ENCODE peak calls at places on chromosomes 4 and X, in nine cellular contexts. One of them, this sample, is unnamed.

GRCh38 chr4:16764622-16765021 is 133.8 kb downstream of the LDB2 start:
- DNase-seq in bronchial epithelial cell: no peak
- DNase-seq in fibroblast of pulmonary artery: peak; percentile 33
- DNase-seq in activated B cell treated with CpG ODN at 0.5 μM for 24 hours: no peak
- DNase-seq in IMR-90: peak; percentile 29
- DNase-seq in esophagus squamous epithelium: no peak
- DNase-seq in BE2C: peak; percentile 32
- DNase-seq in choroid plexus epithelial cell: peak; percentile 66
- DNase-seq in mesothelial cell of epicardium: no peak
- DNase-seq in this sample: no peak

GRCh38 chr4:83212041-83212851 is 72.4 kb downstream of the COQ2 start:
- DNase-seq in IMR-90: no peak
- DNase-seq in BE2C: no peak
- DNase-seq in fibroblast of pulmonary artery: no peak
- DNase-seq in choroid plexus epithelial cell: no peak
- DNase-seq in esophagus squamous epithelium: no peak
- DNase-seq in bronchial epithelial cell: peak; percentile 86
- DNase-seq in activated B cell treated with CpG ODN at 0.5 μM for 24 hours: no peak
- DNase-seq in mesothelial cell of epicardium: no peak
- DNase-seq in this sample: no peak

GRCh38 chrX:103629295-103630170 is 758 bp downstream of the TCEAL1 start:
- DNase-seq in bronchial epithelial cell: peak; percentile 46
- DNase-seq in BE2C: peak; percentile 73
- DNase-seq in fibroblast of pulmonary artery: peak; percentile 64
- DNase-seq in esophagus squamous epithelium: no peak
- DNase-seq in IMR-90: peak; percentile 67
- DNase-seq in activated B cell treated with CpG ODN at 0.5 μM for 24 hours: peak; percentile 16
- DNase-seq in mesothelial cell of epicardium: no peak
- DNase-seq in choroid plexus epithelial cell: peak; percentile 73
- DNase-seq in this sample: no peak

GRCh38 chr4:89889289-89889688 is 5.4 kb upstream of the MMRN1 start:
- DNase-seq in choroid plexus epithelial cell: no peak
- DNase-seq in esophagus squamous epithelium: no peak
- DNase-seq in IMR-90: no peak
- DNase-seq in activated B cell treated with CpG ODN at 0.5 μM for 24 hours: no peak
- DNase-seq in BE2C: no peak
- DNase-seq in mesothelial cell of epicardium: no peak
- DNase-seq in fibroblast of pulmonary artery: peak; percentile 1
- DNase-seq in bronchial epithelial cell: no peak
- DNase-seq in this sample: no peak

GRCh38 chrX:36961590-36961989 is 46.6 kb upstream of the FAM47C start:
- DNase-seq in bronchial epithelial cell: peak; percentile 3
- DNase-seq in IMR-90: no peak
- DNase-seq in BE2C: no peak
- DNase-seq in esophagus squamous epithelium: no peak
- DNase-seq in fibroblast of pulmonary artery: no peak
- DNase-seq in activated B cell treated with CpG ODN at 0.5 μM for 24 hours: no peak
- DNase-seq in choroid plexus epithelial cell: no peak
- DNase-seq in mesothelial cell of epicardium: no peak
- DNase-seq in this sample: no peak

GRCh38 chrX:154002215-154002719 is 17.4 kb downstream of the IRAK1 start:
- DNase-seq in mesothelial cell of epicardium: no peak
- DNase-seq in bronchial epithelial cell: peak; percentile 48
- DNase-seq in fibroblast of pulmonary artery: peak; percentile 33
- DNase-seq in BE2C: peak; percentile 48
- DNase-seq in IMR-90: peak; percentile 61
- DNase-seq in esophagus squamous epithelium: no peak
- DNase-seq in activated B cell treated with CpG ODN at 0.5 μM for 24 hours: peak; percentile 27
- DNase-seq in choroid plexus epithelial cell: no peak
- DNase-seq in this sample: no peak

GRCh38 chr4:170272959-170273358 is 183.2 kb upstream of the AADAT start:
- DNase-seq in activated B cell treated with CpG ODN at 0.5 μM for 24 hours: no peak
- DNase-seq in BE2C: no peak
- DNase-seq in mesothelial cell of epicardium: no peak
- DNase-seq in IMR-90: no peak
- DNase-seq in esophagus squamous epithelium: no peak
- DNase-seq in fibroblast of pulmonary artery: no peak
- DNase-seq in bronchial epithelial cell: no peak
- DNase-seq in choroid plexus epithelial cell: no peak
- DNase-seq in this sample: no peak

GRCh38 chr4:92864176-92864575 is 560.4 kb downstream of the GRID2 start:
- DNase-seq in esophagus squamous epithelium: no peak
- DNase-seq in BE2C: no peak
- DNase-seq in mesothelial cell of epicardium: no peak
- DNase-seq in activated B cell treated with CpG ODN at 0.5 μM for 24 hours: no peak
- DNase-seq in IMR-90: no peak
- DNase-seq in bronchial epithelial cell: no peak
- DNase-seq in fibroblast of pulmonary artery: no peak
- DNase-seq in choroid plexus epithelial cell: no peak
- DNase-seq in this sample: no peak

GRCh38 chr4:87038837-87039715 is 104.3 kb downstream of the AFF1 start:
- DNase-seq in choroid plexus epithelial cell: peak; percentile 82
- DNase-seq in mesothelial cell of epicardium: no peak
- DNase-seq in fibroblast of pulmonary artery: peak; percentile 81
- DNase-seq in IMR-90: peak; percentile 91
- DNase-seq in bronchial epithelial cell: peak; percentile 93
- DNase-seq in BE2C: peak; percentile 78
- DNase-seq in activated B cell treated with CpG ODN at 0.5 μM for 24 hours: no peak
- DNase-seq in esophagus squamous epithelium: no peak
- DNase-seq in this sample: no peak

GRCh38 chr4:158176108-158176507 is 3.3 kb upstream of the GASK1B start:
- DNase-seq in choroid plexus epithelial cell: no peak
- DNase-seq in fibroblast of pulmonary artery: no peak
- DNase-seq in esophagus squamous epithelium: no peak
- DNase-seq in BE2C: no peak
- DNase-seq in IMR-90: peak; percentile 57
- DNase-seq in bronchial epithelial cell: peak; percentile 72
- DNase-seq in mesothelial cell of epicardium: no peak
- DNase-seq in activated B cell treated with CpG ODN at 0.5 μM for 24 hours: no peak
- DNase-seq in this sample: no peak

GRCh38 chr4:77072195-77072753 is 3.5 kb downstream of the CCNI start:
- DNase-seq in BE2C: no peak
- DNase-seq in bronchial epithelial cell: peak; percentile 94
- DNase-seq in fibroblast of pulmonary artery: no peak
- DNase-seq in IMR-90: no peak
- DNase-seq in activated B cell treated with CpG ODN at 0.5 μM for 24 hours: no peak
- DNase-seq in esophagus squamous epithelium: no peak
- DNase-seq in choroid plexus epithelial cell: no peak
- DNase-seq in mesothelial cell of epicardium: no peak
- DNase-seq in this sample: no peak

GRCh38 chr4:143337600-143338287 is 1.1 kb downstream of the GAB1 start:
- DNase-seq in esophagus squamous epithelium: no peak
- DNase-seq in activated B cell treated with CpG ODN at 0.5 μM for 24 hours: no peak
- DNase-seq in mesothelial cell of epicardium: no peak
- DNase-seq in BE2C: peak; percentile 21
- DNase-seq in bronchial epithelial cell: no peak
- DNase-seq in choroid plexus epithelial cell: peak; percentile 73
- DNase-seq in IMR-90: peak; percentile 58
- DNase-seq in fibroblast of pulmonary artery: peak; percentile 50
- DNase-seq in this sample: no peak

GRCh38 chr4:112956458-112956857 is 93.0 kb upstream of the ANK2 start:
- DNase-seq in activated B cell treated with CpG ODN at 0.5 μM for 24 hours: no peak
- DNase-seq in IMR-90: no peak
- DNase-seq in bronchial epithelial cell: no peak
- DNase-seq in choroid plexus epithelial cell: no peak
- DNase-seq in fibroblast of pulmonary artery: no peak
- DNase-seq in BE2C: peak; percentile 53
- DNase-seq in mesothelial cell of epicardium: no peak
- DNase-seq in esophagus squamous epithelium: no peak
- DNase-seq in this sample: no peak

GRCh38 chr4:121070696-121071639 is 1.4 kb downstream of the NDNF start:
- DNase-seq in activated B cell treated with CpG ODN at 0.5 μM for 24 hours: no peak
- DNase-seq in bronchial epithelial cell: no peak
- DNase-seq in BE2C: peak; percentile 63
- DNase-seq in mesothelial cell of epicardium: no peak
- DNase-seq in choroid plexus epithelial cell: peak; percentile 15
- DNase-seq in fibroblast of pulmonary artery: peak; percentile 62
- DNase-seq in esophagus squamous epithelium: no peak
- DNase-seq in IMR-90: no peak
- DNase-seq in this sample: peak; percentile 79

GRCh38 chr4:113979157-113979972 is at the start of gene ARSJ:
- DNase-seq in IMR-90: peak; percentile 88
- DNase-seq in BE2C: peak; percentile 58
- DNase-seq in choroid plexus epithelial cell: peak; percentile 79
- DNase-seq in activated B cell treated with CpG ODN at 0.5 μM for 24 hours: no peak
- DNase-seq in esophagus squamous epithelium: no peak
- DNase-seq in mesothelial cell of epicardium: peak; percentile 36
- DNase-seq in bronchial epithelial cell: peak; percentile 59
- DNase-seq in fibroblast of pulmonary artery: peak; percentile 89
- DNase-seq in this sample: peak; percentile 74

GRCh38 chr4:173990126-173990878 is 293.2 kb downstream of the FBXO8 start:
- DNase-seq in IMR-90: peak; percentile 46
- DNase-seq in bronchial epithelial cell: peak; percentile 25
- DNase-seq in esophagus squamous epithelium: no peak
- DNase-seq in mesothelial cell of epicardium: no peak
- DNase-seq in choroid plexus epithelial cell: peak; percentile 69
- DNase-seq in BE2C: peak; percentile 58
- DNase-seq in activated B cell treated with CpG ODN at 0.5 μM for 24 hours: no peak
- DNase-seq in fibroblast of pulmonary artery: peak; percentile 79
- DNase-seq in this sample: no peak

GRCh38 chr4:39341075-39341725 is 25.0 kb downstream of the RFC1 start:
- DNase-seq in BE2C: no peak
- DNase-seq in IMR-90: no peak
- DNase-seq in activated B cell treated with CpG ODN at 0.5 μM for 24 hours: no peak
- DNase-seq in bronchial epithelial cell: no peak
- DNase-seq in fibroblast of pulmonary artery: no peak
- DNase-seq in mesothelial cell of epicardium: no peak
- DNase-seq in choroid plexus epithelial cell: no peak
- DNase-seq in esophagus squamous epithelium: no peak
- DNase-seq in this sample: no peak

GRCh38 chr4:125169192-125169591 is 145.6 kb upstream of the FAT4 start:
- DNase-seq in bronchial epithelial cell: peak; percentile 65
- DNase-seq in BE2C: no peak
- DNase-seq in IMR-90: no peak
- DNase-seq in choroid plexus epithelial cell: no peak
- DNase-seq in fibroblast of pulmonary artery: no peak
- DNase-seq in mesothelial cell of epicardium: no peak
- DNase-seq in activated B cell treated with CpG ODN at 0.5 μM for 24 hours: no peak
- DNase-seq in esophagus squamous epithelium: no peak
- DNase-seq in this sample: no peak
- TF ChIP-seq CTCF in bronchial epithelial cell: no peak
- TF ChIP-seq CTCF in BE2C: no peak
- TF ChIP-seq CTCF in IMR-90: no peak
- TF ChIP-seq CTCF in choroid plexus epithelial cell: no peak
- TF ChIP-seq CTCF in fibroblast of pulmonary artery: no peak
- TF ChIP-seq CTCF in mesothelial cell of epicardium: no peak
- TF ChIP-seq CTCF in activated B cell treated with CpG ODN at 0.5 μM for 24 hours: no peak
- TF ChIP-seq CTCF in esophagus squamous epithelium: no peak
- TF ChIP-seq CTCF in this sample: no peak

DNA sequence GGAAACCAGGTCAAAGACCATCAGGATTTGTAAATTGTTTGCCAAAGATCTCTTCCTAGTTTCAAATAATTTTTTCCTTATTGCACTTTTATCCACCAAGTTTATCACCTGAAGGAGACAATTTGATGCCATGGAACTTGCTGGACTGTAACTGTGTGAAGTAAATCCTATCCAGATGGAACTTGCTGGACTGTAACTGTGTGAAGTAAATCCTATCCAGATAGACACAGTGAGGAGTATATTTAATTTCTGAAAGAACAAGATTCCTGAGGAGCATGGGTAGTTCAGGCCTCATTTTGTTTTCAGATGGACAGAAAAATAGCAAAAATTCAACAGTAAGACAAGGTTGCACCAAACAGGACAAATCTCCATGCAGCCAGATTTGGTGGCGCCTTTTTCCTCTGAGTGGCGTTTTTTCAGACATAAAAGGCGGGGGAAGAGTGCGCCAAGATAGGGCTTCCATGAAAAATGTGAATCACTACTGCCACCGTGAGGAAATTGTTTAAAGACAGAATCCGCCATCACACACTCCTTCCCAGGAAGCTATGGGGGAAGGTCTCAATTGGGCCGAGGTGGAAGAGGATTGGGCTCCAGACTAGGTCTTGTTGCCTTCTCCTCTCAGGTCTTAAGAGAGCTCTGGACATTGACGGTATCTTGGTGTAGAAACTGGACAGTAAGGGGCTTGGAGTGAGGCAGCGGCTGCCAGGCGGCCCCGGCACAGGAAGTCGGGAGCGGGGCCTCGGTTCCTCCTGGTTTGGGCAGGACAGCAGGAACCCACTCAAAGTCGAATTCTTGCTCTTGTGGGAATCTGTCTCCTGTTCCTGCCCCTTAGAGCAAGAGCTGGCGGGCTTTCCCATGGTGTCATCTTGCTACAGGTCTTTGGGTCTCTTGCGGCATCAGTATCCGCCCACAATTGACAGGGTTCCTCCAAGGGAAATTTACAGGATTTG is 234.7 kb downstream of the OR13H1 start:
- DNase-seq in esophagus squamous epithelium: peak; percentile 7
- DNase-seq in mesothelial cell of epicardium: no peak
- DNase-seq in activated B cell treated with CpG ODN at 0.5 μM for 24 hours: no peak
- DNase-seq in fibroblast of pulmonary artery: no peak
- DNase-seq in choroid plexus epithelial cell: no peak
- DNase-seq in BE2C: no peak
- DNase-seq in IMR-90: peak; percentile 76
- DNase-seq in bronchial epithelial cell: no peak
- DNase-seq in this sample: no peak
- TF ChIP-seq CTCF in esophagus squamous epithelium: peak; percentile 50
- TF ChIP-seq CTCF in mesothelial cell of epicardium: no peak
- TF ChIP-seq CTCF in activated B cell treated with CpG ODN at 0.5 μM for 24 hours: no peak
- TF ChIP-seq CTCF in fibroblast of pulmonary artery: no peak
- TF ChIP-seq CTCF in choroid plexus epithelial cell: no peak
- TF ChIP-seq CTCF in BE2C: no peak
- TF ChIP-seq CTCF in IMR-90: peak; percentile 62
- TF ChIP-seq CTCF in bronchial epithelial cell: no peak
- TF ChIP-seq CTCF in this sample: no peak

DNA sequence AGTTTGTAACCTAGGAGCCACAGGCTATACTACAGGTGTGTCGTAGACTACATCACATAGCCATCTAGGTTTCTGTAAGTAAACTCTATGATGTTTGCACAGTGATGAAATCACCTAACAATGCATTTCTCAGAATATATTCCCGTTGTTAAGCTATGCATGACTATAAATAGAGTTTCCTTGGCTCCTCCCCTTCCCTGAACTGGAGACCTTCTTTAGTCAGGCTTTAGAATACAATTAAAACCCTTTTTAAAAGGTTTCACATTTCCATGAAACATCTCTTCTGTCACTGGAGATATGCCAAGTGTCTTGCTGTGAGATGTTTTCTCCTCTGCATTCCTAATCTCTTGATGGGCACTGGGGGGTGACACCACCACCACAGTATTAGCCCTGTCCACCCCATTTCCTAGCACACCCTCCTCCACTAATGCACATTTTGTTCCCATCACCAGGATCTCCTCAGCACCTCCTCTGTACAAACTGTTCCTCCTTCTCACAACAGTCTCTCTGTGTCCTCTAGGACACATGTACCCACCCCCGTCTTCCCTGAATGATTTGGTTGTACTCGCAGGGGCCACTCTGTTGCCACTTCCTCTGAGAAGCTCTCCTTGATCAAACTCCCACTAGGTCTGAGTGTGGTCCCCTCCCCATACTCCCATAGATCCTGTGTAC is 334.5 kb upstream of the CPEB2 start:
- DNase-seq in IMR-90: no peak
- DNase-seq in choroid plexus epithelial cell: peak; percentile 92
- DNase-seq in esophagus squamous epithelium: no peak
- DNase-seq in activated B cell treated with CpG ODN at 0.5 μM for 24 hours: no peak
- DNase-seq in bronchial epithelial cell: peak; percentile 91
- DNase-seq in BE2C: no peak
- DNase-seq in mesothelial cell of epicardium: no peak
- DNase-seq in fibroblast of pulmonary artery: no peak
- DNase-seq in this sample: no peak
- TF ChIP-seq CTCF in IMR-90: no peak
- TF ChIP-seq CTCF in choroid plexus epithelial cell: no peak
- TF ChIP-seq CTCF in esophagus squamous epithelium: no peak
- TF ChIP-seq CTCF in activated B cell treated with CpG ODN at 0.5 μM for 24 hours: no peak
- TF ChIP-seq CTCF in bronchial epithelial cell: no peak
- TF ChIP-seq CTCF in BE2C: no peak
- TF ChIP-seq CTCF in mesothelial cell of epicardium: no peak
- TF ChIP-seq CTCF in fibroblast of pulmonary artery: no peak
- TF ChIP-seq CTCF in this sample: no peak

GRCh38 chrX:86133761-86134160 is 14.5 kb upstream of the DACH2 start:
- DNase-seq in bronchial epithelial cell: no peak
- DNase-seq in IMR-90: peak; percentile 34
- DNase-seq in activated B cell treated with CpG ODN at 0.5 μM for 24 hours: no peak
- DNase-seq in esophagus squamous epithelium: no peak
- DNase-seq in choroid plexus epithelial cell: peak; percentile 46
- DNase-seq in BE2C: no peak
- DNase-seq in fibroblast of pulmonary artery: peak; percentile 20
- DNase-seq in mesothelial cell of epicardium: no peak
- DNase-seq in this sample: no peak
- TF ChIP-seq CTCF in bronchial epithelial cell: peak; percentile 11
- TF ChIP-seq CTCF in IMR-90: peak; percentile 64
- TF ChIP-seq CTCF in activated B cell treated with CpG ODN at 0.5 μM for 24 hours: no peak
- TF ChIP-seq CTCF in esophagus squamous epithelium: no peak
- TF ChIP-seq CTCF in choroid plexus epithelial cell: peak; percentile 52
- TF ChIP-seq CTCF in BE2C: peak; percentile 51
- TF ChIP-seq CTCF in fibroblast of pulmonary artery: peak; percentile 59
- TF ChIP-seq CTCF in mesothelial cell of epicardium: peak; percentile 72
- TF ChIP-seq CTCF in this sample: peak; percentile 85